ENCODE peak calls at places on chromosomes 5 and 9, in nine cellular contexts. J, P, B, I, C, H, M, N and W are unnamed samples.

GRCh38 chr5:116595498-116595897 is 20.9 kb upstream of the SEMA6A start:
- DNase-seq in I (no peak), N (no peak), C (no peak), P (no peak), H (no peak), M (no peak), J (no peak), B (no peak), W (no peak)

GRCh38 chr5:76529464-76530344 is 93.5 kb downstream of the F2RL2 start:
- DNase-seq in P (no peak), J (no peak), B (no peak), I (no peak), C (no peak), M (no peak), N (no peak), H (no peak), W (no peak)

GRCh38 chr9:13992136-13992798 is 321.7 kb downstream of the NFIB start:
- DNase-seq in M (no peak), C (peak), P (peak), N (no peak), B (no peak), I (no peak), H (no peak), J (no peak), W (no peak)

GRCh38 chr5:111392181-111392580 is 120.2 kb downstream of the STARD4 start:
- DNase-seq in H (no peak), M (no peak), I (no peak), N (no peak), J (no peak), P (no peak), C (no peak), B (no peak), W (no peak)

GRCh38 chr9:137639303-137640051 is 20.7 kb downstream of the EHMT1 start:
- DNase-seq in B (no peak), C (no peak), J (no peak), P (no peak), I (no peak), H (no peak), M (no peak), N (peak), W (no peak)

GRCh38 chr5:132751444-132751843 is 4.2 kb downstream of the CCNI2 start:
- DNase-seq in H (no peak), M (no peak), N (peak), I (no peak), P (peak), C (peak), J (no peak), B (no peak), W (no peak)

GRCh38 chr9:86731511-86731993 is 215.8 kb downstream of the GAS1 start:
- DNase-seq in H (no peak), I (no peak), P (no peak), B (no peak), C (peak), M (no peak), N (peak), J (no peak), W (no peak)

GRCh38 chr5:95083606-95084005 is 201.3 kb downstream of the MCTP1 start:
- DNase-seq in M (no peak), P (no peak), B (no peak), C (peak), N (no peak), I (no peak), H (no peak), J (no peak), W (no peak)

GRCh38 chr9:72349240-72349639 is 15.8 kb downstream of the ZFAND5 start:
- DNase-seq in I (no peak), M (no peak), J (no peak), N (no peak), P (no peak), B (no peak), H (no peak), C (no peak), W (no peak)

GRCh38 chr9:125513634-125514413 is 193.2 kb downstream of the MAPKAP1 start:
- DNase-seq in J (no peak), M (peak), I (no peak), N (peak), H (no peak), C (peak), P (no peak), B (no peak), W (no peak)
- H3K4me3 ChIP-seq in J (no peak), M (peak), I (peak), N (peak), H (no peak), C (peak), P (no peak), B (peak), W (no peak)

DNA sequence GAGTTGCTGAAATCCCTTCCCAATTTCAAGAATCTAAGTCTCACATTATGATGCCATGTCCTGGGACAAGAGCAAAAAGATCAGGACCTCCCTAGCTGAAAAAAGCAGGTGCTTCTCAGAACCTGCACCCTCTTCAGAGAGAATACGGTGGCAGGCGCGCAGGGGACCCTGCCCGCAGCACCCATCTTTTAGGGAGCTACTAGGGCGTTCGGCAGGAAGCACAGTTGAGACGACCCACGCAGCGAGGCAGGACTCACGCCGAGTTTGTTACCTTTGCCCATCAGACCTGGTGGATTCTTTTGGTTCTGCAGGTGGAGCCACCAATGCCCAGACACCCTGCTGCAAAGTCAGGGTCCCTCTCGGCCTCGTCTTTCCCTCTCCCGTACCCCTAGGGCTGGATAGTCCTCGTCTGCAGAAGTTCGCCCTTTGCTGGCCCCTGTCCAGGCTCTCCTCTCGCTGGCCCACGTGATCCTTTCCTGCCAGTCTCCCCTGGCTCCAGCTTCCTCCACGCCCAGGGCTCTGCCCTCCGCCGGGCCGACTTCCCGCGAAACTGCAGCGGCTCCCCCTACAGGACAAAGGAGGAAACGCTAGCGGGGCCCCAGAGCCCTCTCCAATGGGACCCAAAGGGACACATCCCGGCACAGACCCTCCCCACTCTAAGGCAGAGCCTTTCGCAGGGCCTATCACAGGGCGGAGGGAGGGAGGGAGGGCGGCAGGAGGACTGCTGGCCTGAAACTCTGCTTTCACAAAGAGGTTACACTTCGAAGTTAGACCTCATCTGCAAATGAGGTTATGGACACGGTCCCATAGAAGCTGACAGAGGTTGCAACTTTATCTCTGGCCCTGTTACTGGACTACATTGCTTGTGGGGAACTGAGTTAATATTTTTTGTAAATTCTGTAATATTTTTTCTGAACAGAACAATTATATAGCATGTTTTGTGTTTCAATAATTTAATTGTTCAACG is 28.8 kb downstream of the TMEM174 start:
- DNase-seq in P (peak), M (peak), H (peak), C (peak), N (peak), I (peak), B (peak), J (peak), W (peak)
- H3K4me3 ChIP-seq in P (no peak), M (no peak), H (no peak), C (no peak), N (no peak), I (no peak), B (no peak), J (no peak), W (peak)

GRCh38 chr5:167951121-167951520 is 340.3 kb upstream of the WWC1 start:
- DNase-seq in B (no peak), C (no peak), M (no peak), N (peak), J (no peak), H (no peak), P (no peak), I (no peak), W (no peak)
- H3K4me3 ChIP-seq in B (no peak), C (no peak), M (peak), N (peak), J (no peak), H (no peak), P (no peak), I (peak), W (no peak)

DNA sequence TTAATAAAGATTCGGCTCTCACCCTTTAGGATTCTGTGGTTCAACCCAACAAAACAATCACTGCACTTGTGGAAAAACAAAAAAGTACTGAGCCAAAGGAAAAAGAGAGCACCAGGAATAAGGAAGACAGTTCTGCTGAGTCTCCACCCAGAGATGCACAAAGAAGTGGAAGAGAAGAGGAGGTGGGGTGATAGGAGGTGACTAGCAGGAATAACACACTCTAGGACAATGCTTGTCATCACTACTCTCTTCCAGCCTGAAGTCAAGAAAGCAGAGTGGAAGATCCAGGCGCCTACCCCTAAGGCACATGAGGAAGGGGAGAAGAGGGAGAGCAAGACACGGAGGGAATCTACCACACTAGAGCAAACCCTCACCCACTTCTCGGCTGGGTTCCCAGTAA is 1.8 kb downstream of the SLIT3 start:
- DNase-seq in H (no peak), I (no peak), N (peak), C (no peak), P (no peak), B (no peak), J (no peak), M (no peak), W (no peak)
- H3K4me3 ChIP-seq in H (no peak), I (no peak), N (no peak), C (no peak), P (no peak), B (no peak), J (no peak), M (peak), W (peak)

DNA sequence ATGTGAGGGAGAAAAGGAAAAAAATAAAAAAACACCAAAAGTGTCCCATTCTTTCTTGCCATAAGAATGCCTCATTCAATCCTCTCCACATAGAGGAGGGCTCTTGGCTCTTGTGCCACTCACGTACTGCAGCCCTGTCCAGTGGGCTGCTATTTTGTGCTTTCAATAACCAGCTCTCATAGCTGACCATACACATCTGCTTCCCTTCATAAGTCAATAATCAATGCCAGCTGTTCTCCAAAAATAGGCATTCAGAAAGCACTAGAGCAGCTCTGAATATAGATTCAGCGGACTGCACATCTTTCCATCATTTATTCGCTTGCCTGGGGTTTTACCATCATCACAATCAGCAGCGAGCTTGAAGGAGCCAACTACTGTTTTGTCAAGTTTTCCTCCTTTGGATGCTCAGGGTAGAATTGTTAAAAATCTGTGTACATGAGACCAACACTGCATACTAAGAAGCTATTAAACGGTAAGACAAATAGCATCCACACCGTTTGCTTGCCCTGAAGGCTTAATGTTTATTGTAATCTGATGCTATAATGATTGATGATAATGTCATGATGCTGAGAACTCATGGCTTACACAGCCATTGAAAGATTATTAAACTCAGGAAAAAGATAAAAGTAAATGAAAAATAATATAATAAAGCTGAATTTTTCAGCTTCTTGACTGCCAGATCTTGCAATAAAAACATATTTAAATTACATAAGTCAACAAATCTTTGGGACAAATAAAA is 80.0 kb downstream of the OXCT1 start:
- DNase-seq in H (no peak), I (no peak), B (no peak), C (peak), P (peak), M (no peak), N (peak), J (no peak), W (peak)
- H3K4me3 ChIP-seq in H (no peak), I (no peak), B (no peak), C (no peak), P (no peak), M (no peak), N (no peak), J (no peak), W (peak)

GRCh38 chr9:80177949-80178480 is 606.2 kb downstream of the TLE4 start:
- DNase-seq in J (no peak), P (no peak), M (no peak), N (no peak), I (no peak), B (no peak), C (peak), H (no peak), W (no peak)
- H3K4me3 ChIP-seq in J (no peak), P (no peak), M (no peak), N (no peak), I (no peak), B (no peak), C (no peak), H (no peak), W (no peak)

DNA sequence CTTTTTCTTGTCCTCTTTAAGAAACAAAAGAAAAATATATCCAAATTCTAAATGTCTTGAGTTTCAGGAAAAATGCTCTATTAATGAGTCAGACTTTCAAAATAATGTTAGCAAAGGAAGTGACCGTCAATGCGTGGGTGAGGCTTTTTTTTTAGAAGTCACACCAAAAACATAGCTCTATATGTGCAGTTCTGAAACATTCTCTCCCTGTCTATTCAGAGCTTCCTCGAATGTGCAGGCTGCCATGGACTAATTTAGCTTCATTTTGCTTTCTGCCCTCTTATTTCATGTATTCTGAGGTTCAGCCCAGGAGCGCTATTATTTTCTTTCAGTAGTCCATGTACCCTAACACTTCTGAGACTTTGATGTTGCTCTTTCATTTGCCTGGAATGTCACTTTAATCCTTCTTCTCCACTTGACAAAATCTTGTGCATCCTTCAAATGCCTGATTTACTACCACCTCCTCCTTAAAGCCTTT is 72.5 kb upstream of the RASA1 start:
- DNase-seq in J (no peak), I (peak), N (peak), H (no peak), M (no peak), P (peak), C (peak), B (no peak), W (no peak)
- H3K4me3 ChIP-seq in J (no peak), I (no peak), N (no peak), H (no peak), M (no peak), P (no peak), C (no peak), B (no peak), W (no peak)